ENCODE peak calls at places on chromosomes 2 and 18, in five cellular contexts. B, I, U, Q and V are unnamed samples. For H3K9me3, the result is how much of the 10 kb centered on the place peaks cover.

GRCh38 chr2:143473206-143473605 is 344.0 kb downstream of the ARHGAP15 start:
- DNase-seq in U (no peak), B (no peak), I (no peak), Q (no peak), V (no peak)

GRCh38 chr2:204487447-204488229 is 57.6 kb upstream of the PARD3B start:
- DNase-seq in Q (no peak), B (no peak), I (no peak), U (no peak), V (no peak)

GRCh38 chr2:132477962-132478361 is 61.4 kb downstream of the GPR39 start:
- DNase-seq in U (no peak), I (no peak), Q (no peak), B (no peak), V (no peak)

GRCh38 chr2:219443697-219444023 is 9.0 kb downstream of the SPEG start:
- DNase-seq in I (no peak), B (no peak), Q (no peak), U (no peak), V (no peak)

GRCh38 chr2:241780939-241781569 is 4.4 kb downstream of the GAL3ST2 start:
- DNase-seq in B (no peak), U (no peak), Q (no peak), I (no peak), V (no peak)

GRCh38 chr18:47931707-47932103 is 1.2 kb upstream of the SMAD2 start:
- DNase-seq in I (peak), Q (no peak), B (peak), U (no peak), V (no peak)

GRCh38 chr18:42929857-42930256 is 185.6 kb downstream of the RIT2 start:
- DNase-seq in Q (no peak), U (no peak), B (no peak), I (no peak), V (no peak)

GRCh38 chr2:113240915-113241911 is 37.5 kb downstream of the PAX8 start:
- DNase-seq in U (peak), Q (peak), I (peak), B (peak), V (peak)

GRCh38 chr2:85862426-85862825 is 26.4 kb downstream of the ST3GAL5 start:
- DNase-seq in B (no peak), I (no peak), Q (no peak), U (no peak), V (no peak)

GRCh38 chr2:222142027-222142426 is 156.8 kb downstream of the PAX3 start:
- DNase-seq in U (no peak), I (no peak), Q (no peak), B (no peak), V (no peak)

GRCh38 chr2:50995610-50996009 is 36.3 kb downstream of the NRXN1 start:
- DNase-seq in B (no peak), I (no peak), U (no peak), Q (no peak), V (peak)

GRCh38 chr2:39537150-39537549 is 100.1 kb upstream of the MAP4K3 start:
- DNase-seq in U (no peak), B (no peak), Q (peak), I (no peak), V (no peak)

GRCh38 chr18:35513181-35513932 is 15.6 kb upstream of the INO80C start:
- DNase-seq in U (no peak), Q (peak), B (no peak), I (peak), V (no peak)

GRCh38 chr2:83874712-83875430 is 584.2 kb downstream of the SUCLG1 start:
- DNase-seq in U (no peak), B (no peak), Q (no peak), I (no peak), V (no peak)

GRCh38 chr2:86308984-86309695 is 28.3 kb downstream of the REEP1 start:
- DNase-seq in Q (no peak), B (no peak), U (no peak), I (no peak), V (peak)

GRCh38 chr18:62979172-62979571 is 263.8 kb downstream of the PHLPP1 start:
- DNase-seq in B (no peak), Q (no peak), U (no peak), I (no peak), V (no peak)

GRCh38 chr2:237391140-237391539 is 22.8 kb downstream of the COL6A3 start:
- DNase-seq in Q (no peak), B (peak), I (no peak), U (no peak), V (no peak)

GRCh38 chr2:127626175-127626574 is 19.8 kb upstream of the GPR17 start:
- DNase-seq in Q (no peak), U (peak), I (peak), B (no peak), V (peak)

GRCh38 chr2:133718688-133719201 is 150.5 kb upstream of the NCKAP5 start:
- DNase-seq in U (no peak), B (peak), I (no peak), Q (no peak), V (no peak)

GRCh38 chr2:119691189-119691588 is 12.2 kb downstream of the TMEM177 start:
- DNase-seq in U (no peak), I (no peak), B (no peak), Q (no peak), V (peak)

GRCh38 chr2:100529900-100530299 is 32.9 kb upstream of the PDCL3 start:
- DNase-seq in I (no peak), B (no peak), U (no peak), Q (no peak), V (no peak)

GRCh38 chr2:197142074-197142473 is 168.5 kb downstream of the ANKRD44 start:
- DNase-seq in I (no peak), Q (no peak), U (no peak), B (no peak), V (no peak)

GRCh38 chr2:161237397-161238263 is 70.6 kb upstream of the PSMD14 start:
- DNase-seq in Q (peak), U (peak), B (peak), I (peak), V (peak)

GRCh38 chr2:161146209-161146775 is 13.9 kb upstream of the TANK start:
- DNase-seq in Q (no peak), U (no peak), I (no peak), B (no peak), V (no peak)

DNA sequence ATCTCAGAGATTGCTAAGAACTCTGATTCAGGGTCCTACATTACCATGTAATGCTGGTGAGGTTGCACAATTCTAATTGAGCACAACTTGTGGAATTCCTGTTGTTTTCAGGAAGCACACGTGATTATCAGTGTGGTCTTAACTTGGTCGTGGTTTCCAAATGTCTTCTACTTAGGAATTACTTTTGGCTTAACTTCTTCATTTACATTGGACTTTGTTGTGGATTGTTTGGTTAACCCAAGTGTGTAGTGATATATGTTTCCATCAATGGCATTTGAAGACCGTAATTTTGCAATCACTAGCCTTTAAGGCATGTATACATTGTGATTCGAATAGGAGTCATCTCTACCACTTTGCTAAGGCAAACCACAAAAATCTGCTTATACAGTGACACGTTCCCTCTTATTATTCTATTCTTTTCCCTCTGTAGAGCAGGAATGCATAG is 373.3 kb downstream of the IRS1 start:
- DNase-seq in I (no peak), Q (no peak), U (no peak), B (no peak), V (no peak)
- H3K27ac ChIP-seq in I (no peak), Q (no peak), U (no peak), B (peak), V (no peak)

DNA sequence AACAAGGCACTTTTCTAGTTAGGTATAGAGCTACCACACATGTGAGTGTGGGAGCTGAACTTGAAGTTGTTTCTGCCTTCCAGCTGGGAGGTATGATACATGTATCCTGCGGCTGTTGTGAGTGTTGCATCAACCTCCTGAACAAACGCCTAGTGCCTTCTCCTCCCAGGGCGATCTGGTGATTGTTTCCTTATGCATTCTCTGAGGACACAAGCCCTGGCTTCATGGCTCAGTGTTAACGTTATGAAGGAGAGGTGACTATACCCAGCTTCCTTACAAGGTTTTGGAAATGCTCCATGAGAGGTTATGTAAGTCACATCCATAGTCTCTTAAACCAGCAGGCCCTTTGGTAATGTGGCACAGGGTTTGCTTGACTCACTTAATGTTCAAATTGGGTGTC is 64.9 kb downstream of the SPRED2 start:
- DNase-seq in U (no peak), Q (no peak), I (peak), B (peak), V (peak)
- TF ChIP-seq EP300 in U (no peak), Q (no peak), I (no peak), B (peak), V (no peak)

GRCh38 chr2:116922414-116922813 is 892.1 kb upstream of the DDX18 start:
- DNase-seq in B (no peak), U (no peak), I (no peak), Q (no peak), V (no peak)

GRCh38 chr2:116918574-116918973 is 895.9 kb upstream of the DDX18 start:
- DNase-seq in I (no peak), B (no peak), Q (no peak), U (no peak), V (no peak)

DNA sequence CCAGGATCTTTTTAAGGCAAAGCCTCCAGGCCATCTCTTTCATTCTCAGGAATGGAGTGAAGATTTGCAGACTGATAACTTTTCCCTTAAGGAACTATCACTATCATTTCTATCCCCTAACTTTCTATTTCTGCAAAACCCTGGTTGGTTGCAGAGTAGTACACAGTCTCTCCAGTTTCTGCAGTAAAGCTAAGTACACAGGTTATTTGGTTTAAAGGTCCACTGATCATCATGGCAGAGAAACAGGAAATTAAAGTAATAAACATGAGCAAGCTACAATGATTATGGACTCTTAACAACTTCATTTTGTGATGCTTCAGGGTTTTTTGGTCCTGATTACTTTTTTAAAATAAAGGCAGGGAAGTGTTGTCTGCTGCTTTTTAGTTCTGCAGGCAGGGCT is 890.0 kb upstream of the DDX18 start:
- DNase-seq in U (no peak), B (no peak), I (no peak), Q (no peak), V (no peak)
- H3K9me3 ChIP-seq in U (under half), B (under half), I (under half), Q (under half), V (under half)

GRCh38 chr2:27092696-27093429 is 6.3 kb downstream of the KHK start:
- DNase-seq in B (no peak), U (no peak), I (no peak), Q (no peak), V (no peak)
- H3K27ac ChIP-seq in B (no peak), U (no peak), I (no peak), Q (no peak), V (no peak)